ENCODE peak calls at places on chromosomes 16 and 17, in four cellular contexts. One of them, this sample, is unnamed.

GRCh38 chr17:3710951-3711383 is 12.7 kb upstream of the HASPIN start:
- DNase-seq in K562: no peak
- DNase-seq in GM12878: peak
- DNase-seq in HepG2: no peak
- DNase-seq in this sample: no peak

GRCh38 chr17:5711344-5711743 is 127.0 kb upstream of the NLRP1 start:
- DNase-seq in K562: no peak
- DNase-seq in GM12878: no peak
- DNase-seq in HepG2: no peak
- DNase-seq in this sample: no peak

GRCh38 chr16:87874639-87875472 is 5.5 kb upstream of the SLC7A5 start:
- DNase-seq in K562: peak
- DNase-seq in GM12878: no peak
- DNase-seq in HepG2: no peak
- DNase-seq in this sample: peak

GRCh38 chr17:11628374-11628773 is 30.1 kb downstream of the DNAH9 start:
- DNase-seq in K562: no peak
- DNase-seq in GM12878: no peak
- DNase-seq in HepG2: no peak
- DNase-seq in this sample: peak

GRCh38 chr16:70577256-70577698 is 53.7 kb downstream of the SF3B3 start:
- DNase-seq in K562: no peak
- DNase-seq in GM12878: no peak
- DNase-seq in HepG2: no peak
- DNase-seq in this sample: no peak

GRCh38 chr16:53913082-53913870 is 209.3 kb downstream of the FTO start:
- DNase-seq in K562: no peak
- DNase-seq in GM12878: no peak
- DNase-seq in HepG2: no peak
- DNase-seq in this sample: no peak

GRCh38 chr16:84489141-84489540 is 15.3 kb downstream of the MEAK7 start:
- DNase-seq in K562: no peak
- DNase-seq in GM12878: no peak
- DNase-seq in HepG2: no peak
- DNase-seq in this sample: no peak

GRCh38 chr17:41551370-41551769 is 20.5 kb downstream of the KRT9 start:
- DNase-seq in K562: no peak
- DNase-seq in GM12878: no peak
- DNase-seq in HepG2: no peak
- DNase-seq in this sample: no peak

GRCh38 chr17:83050651-83051422 is 28.6 kb upstream of the METRNL start:
- DNase-seq in K562: no peak
- DNase-seq in GM12878: no peak
- DNase-seq in HepG2: no peak
- DNase-seq in this sample: peak

GRCh38 chr16:14635394-14636145 is 2.8 kb downstream of the BFAR start:
- DNase-seq in K562: no peak
- DNase-seq in GM12878: no peak
- DNase-seq in HepG2: no peak
- DNase-seq in this sample: no peak

GRCh38 chr16:71230122-71230845 is at the start of gene HYDIN:
- DNase-seq in K562: peak
- DNase-seq in GM12878: no peak
- DNase-seq in HepG2: peak
- DNase-seq in this sample: peak

GRCh38 chr16:66159987-66160386 is 206.5 kb upstream of the CDH5 start:
- DNase-seq in K562: no peak
- DNase-seq in GM12878: no peak
- DNase-seq in HepG2: no peak
- DNase-seq in this sample: no peak

GRCh38 chr17:82108038-82108998 is 10.3 kb upstream of the FASN start:
- DNase-seq in K562: no peak
- DNase-seq in GM12878: no peak
- DNase-seq in HepG2: no peak
- DNase-seq in this sample: no peak

GRCh38 chr16:57422026-57422944 is 17.7 kb downstream of the CCL17 start:
- DNase-seq in K562: peak
- DNase-seq in GM12878: no peak
- DNase-seq in HepG2: peak
- DNase-seq in this sample: peak

GRCh38 chr17:66098040-66098439 is 93.9 kb downstream of the CEP112 start:
- DNase-seq in K562: no peak
- DNase-seq in GM12878: no peak
- DNase-seq in HepG2: no peak
- DNase-seq in this sample: no peak

GRCh38 chr17:74280093-74280513 is 6.1 kb downstream of the DNAI2 start:
- DNase-seq in K562: no peak
- DNase-seq in GM12878: no peak
- DNase-seq in HepG2: no peak
- DNase-seq in this sample: no peak

GRCh38 chr17:50603340-50603739 is 31.3 kb upstream of the ABCC3 start:
- DNase-seq in K562: peak
- DNase-seq in GM12878: no peak
- DNase-seq in HepG2: peak
- DNase-seq in this sample: peak

GRCh38 chr17:64969046-64969501 is 49.8 kb upstream of the LRRC37A3 start:
- DNase-seq in K562: no peak
- DNase-seq in GM12878: no peak
- DNase-seq in HepG2: no peak
- DNase-seq in this sample: no peak

GRCh38 chr17:6843241-6843890 is 11.8 kb upstream of the TEKT1 start:
- DNase-seq in K562: peak
- DNase-seq in GM12878: no peak
- DNase-seq in HepG2: peak
- DNase-seq in this sample: no peak

GRCh38 chr16:48366165-48367093 is 18.8 kb downstream of the SIAH1 start:
- DNase-seq in K562: peak
- DNase-seq in GM12878: peak
- DNase-seq in HepG2: peak
- DNase-seq in this sample: peak

GRCh38 chr16:28063047-28063521 is 430 bp downstream of the GSG1L start:
- DNase-seq in K562: no peak
- DNase-seq in GM12878: no peak
- DNase-seq in HepG2: no peak
- DNase-seq in this sample: peak

GRCh38 chr16:85483424-85483823 is 129.7 kb upstream of the GSE1 start:
- DNase-seq in K562: no peak
- DNase-seq in GM12878: no peak
- DNase-seq in HepG2: no peak
- DNase-seq in this sample: no peak

GRCh38 chr17:68182016-68182315 is 65.9 kb upstream of the AMZ2 start:
- DNase-seq in K562: no peak
- DNase-seq in GM12878: no peak
- DNase-seq in HepG2: no peak
- DNase-seq in this sample: no peak

GRCh38 chr16:89938636-89938885 is 10.0 kb upstream of the DEF8 start:
- DNase-seq in K562: no peak
- DNase-seq in GM12878: no peak
- DNase-seq in HepG2: no peak
- DNase-seq in this sample: no peak
- TF ChIP-seq NR2C2 in K562: no peak
- TF ChIP-seq NR2C2 in GM12878: no peak
- TF ChIP-seq NR2C2 in HepG2: no peak
- TF ChIP-seq NR2C2 in this sample: no peak

GRCh38 chr17:27473190-27473747 is 17.0 kb downstream of the KSR1 start:
- DNase-seq in K562: no peak
- DNase-seq in GM12878: no peak
- DNase-seq in HepG2: no peak
- DNase-seq in this sample: no peak

GRCh38 chr17:27471321-27472269 is 15.3 kb downstream of the KSR1 start:
- DNase-seq in K562: no peak
- DNase-seq in GM12878: peak
- DNase-seq in HepG2: no peak
- DNase-seq in this sample: no peak

GRCh38 chr17:27475070-27475673 is 18.9 kb downstream of the KSR1 start:
- DNase-seq in K562: no peak
- DNase-seq in GM12878: no peak
- DNase-seq in HepG2: no peak
- DNase-seq in this sample: no peak

GRCh38 chr17:27475981-27476895 is 20.0 kb downstream of the KSR1 start:
- DNase-seq in K562: no peak
- DNase-seq in GM12878: no peak
- DNase-seq in HepG2: no peak
- DNase-seq in this sample: no peak

GRCh38 chr17:27473748-27474609 is 17.7 kb downstream of the KSR1 start:
- DNase-seq in K562: peak
- DNase-seq in GM12878: peak
- DNase-seq in HepG2: no peak
- DNase-seq in this sample: no peak
- TF ChIP-seq NR2C2 in K562: peak
- TF ChIP-seq NR2C2 in GM12878: no peak
- TF ChIP-seq NR2C2 in HepG2: no peak
- TF ChIP-seq NR2C2 in this sample: no peak

GRCh38 chr17:8124350-8125195 is 667 bp upstream of the HES7 start:
- DNase-seq in K562: no peak
- DNase-seq in GM12878: no peak
- DNase-seq in HepG2: no peak
- DNase-seq in this sample: no peak
- TF ChIP-seq NR2C2 in K562: no peak
- TF ChIP-seq NR2C2 in GM12878: no peak
- TF ChIP-seq NR2C2 in HepG2: no peak
- TF ChIP-seq NR2C2 in this sample: no peak

DNA sequence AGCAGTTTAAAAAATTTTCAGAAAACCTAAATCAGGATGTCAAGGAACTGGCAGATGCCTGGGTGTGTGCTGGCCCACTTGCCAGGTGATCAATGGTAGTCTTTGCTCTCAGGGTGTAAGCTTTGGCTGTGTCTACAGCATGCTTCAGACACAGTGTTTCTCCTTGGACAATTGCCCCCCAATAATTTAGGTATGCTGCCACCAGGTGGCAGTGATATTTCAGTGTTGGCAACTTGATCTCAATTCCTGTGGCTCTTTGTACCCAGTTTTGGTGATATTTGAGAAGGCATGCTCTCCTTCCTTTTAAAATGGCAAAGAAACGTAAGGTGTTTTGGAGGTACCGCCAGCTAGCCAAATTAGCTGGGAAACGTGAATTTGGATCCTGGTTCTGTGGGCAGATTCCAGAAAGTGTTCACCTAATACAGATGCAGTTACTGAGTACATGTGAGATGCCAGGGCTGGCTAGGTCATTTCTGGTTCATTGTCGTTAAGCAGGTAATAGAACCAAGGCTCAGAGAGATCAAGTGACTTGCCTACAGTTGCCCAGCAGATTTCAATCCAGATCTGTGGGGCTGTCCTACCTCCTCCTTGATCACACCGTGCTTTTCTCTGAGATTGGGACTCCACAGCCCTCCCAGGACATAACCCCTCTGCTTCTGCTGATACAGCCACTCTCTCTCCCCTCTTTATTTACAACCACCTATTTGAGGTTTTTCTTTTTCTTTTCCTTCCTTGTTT is 155.6 kb upstream of the PLCG2 start:
- DNase-seq in K562: peak
- DNase-seq in GM12878: peak
- DNase-seq in HepG2: peak
- DNase-seq in this sample: peak
- TF ChIP-seq NR2C2 in K562: no peak
- TF ChIP-seq NR2C2 in GM12878: no peak
- TF ChIP-seq NR2C2 in HepG2: no peak
- TF ChIP-seq NR2C2 in this sample: no peak

DNA sequence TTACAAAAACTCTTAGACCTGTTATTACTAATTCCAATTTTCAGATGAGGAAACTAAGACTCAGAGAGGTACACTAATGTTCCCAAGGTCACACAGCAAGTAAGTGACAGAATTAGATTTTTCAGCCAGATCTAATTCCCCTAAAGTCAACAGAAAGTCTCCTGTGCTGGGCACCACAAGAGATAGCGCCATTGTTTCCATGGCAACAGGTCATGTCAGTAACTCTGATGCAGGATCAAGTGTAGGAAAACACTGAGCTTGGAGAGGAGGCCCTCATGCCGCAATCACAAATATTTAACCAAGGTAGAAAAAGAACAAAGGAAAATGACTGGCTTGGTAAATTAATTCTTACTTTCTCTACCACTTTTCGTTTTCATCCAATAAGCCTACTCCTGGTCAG is 166.0 kb upstream of the CDH13 start:
- DNase-seq in K562: no peak
- DNase-seq in GM12878: no peak
- DNase-seq in HepG2: peak
- DNase-seq in this sample: no peak
- TF ChIP-seq NR2C2 in K562: no peak
- TF ChIP-seq NR2C2 in GM12878: no peak
- TF ChIP-seq NR2C2 in HepG2: no peak
- TF ChIP-seq NR2C2 in this sample: no peak

DNA sequence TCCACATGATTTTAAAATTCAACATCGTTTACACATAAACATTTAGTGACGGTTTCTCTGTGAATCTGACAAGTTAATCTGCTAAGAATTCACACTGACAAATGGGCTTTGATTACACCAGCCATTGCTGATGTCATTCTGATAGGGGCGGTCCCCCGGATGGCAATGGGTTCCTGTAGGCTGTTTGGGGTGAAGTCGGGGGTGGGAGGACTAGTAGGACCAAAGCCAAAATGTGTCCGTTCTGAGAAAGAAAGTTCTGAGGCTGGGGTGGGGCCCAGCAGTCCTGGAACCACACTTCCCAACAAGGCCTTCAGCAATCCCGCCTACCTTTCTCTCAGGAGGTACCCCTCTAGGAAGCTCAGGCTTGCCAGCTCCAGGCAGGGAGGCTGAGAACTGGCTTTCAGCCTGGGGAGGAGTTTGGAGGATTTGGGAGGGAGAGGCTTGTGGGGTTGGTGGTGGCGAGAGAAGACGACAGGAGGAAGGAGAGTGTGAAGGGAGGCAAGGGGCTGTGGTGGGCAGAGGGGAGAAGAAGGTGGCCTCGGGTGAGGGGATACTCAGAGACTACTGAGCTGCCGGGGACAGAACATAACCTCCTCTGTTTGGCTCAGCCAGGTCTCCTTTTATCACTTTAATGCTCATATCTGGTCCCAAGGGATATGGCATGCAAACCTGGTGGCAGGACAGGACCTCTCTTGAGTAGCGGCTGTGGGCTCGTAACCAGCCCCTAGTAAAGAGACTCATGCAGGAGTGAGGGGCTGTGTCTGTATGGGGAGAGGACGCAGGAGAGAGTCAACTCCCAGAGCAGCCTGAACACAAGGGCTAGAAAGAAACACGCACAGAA is 8.6 kb downstream of the HIC1 start:
- DNase-seq in K562: no peak
- DNase-seq in GM12878: no peak
- DNase-seq in HepG2: no peak
- DNase-seq in this sample: no peak
- TF ChIP-seq NR2C2 in K562: no peak
- TF ChIP-seq NR2C2 in GM12878: no peak
- TF ChIP-seq NR2C2 in HepG2: no peak
- TF ChIP-seq NR2C2 in this sample: no peak

This sample was measured in WTC11.